ENCODE peak calls at places on chromosomes 2 and 18, in seven cellular contexts. One of them, this sample, is unnamed.

GRCh38 chr2:200300650-200301314 is 5.7 kb upstream of the SPATS2L start:
- DNase-seq in small intestine: no peak
- DNase-seq in tibial artery: no peak
- DNase-seq in uterus: no peak
- DNase-seq in fibroblast of lung: peak; percentile 75
- DNase-seq in body of pancreas: no peak
- DNase-seq in CD4-positive, alpha-beta T cell: no peak
- DNase-seq in this sample: no peak

GRCh38 chr2:39411186-39411944 is 25.7 kb downstream of the MAP4K3 start:
- DNase-seq in small intestine: peak; percentile 62
- DNase-seq in tibial artery: no peak
- DNase-seq in uterus: no peak
- DNase-seq in fibroblast of lung: peak; percentile 88
- DNase-seq in body of pancreas: no peak
- DNase-seq in CD4-positive, alpha-beta T cell: no peak
- DNase-seq in this sample: no peak

GRCh38 chr2:71780162-71780561 is 326.8 kb downstream of the DYSF start:
- DNase-seq in small intestine: no peak
- DNase-seq in tibial artery: no peak
- DNase-seq in uterus: no peak
- DNase-seq in fibroblast of lung: no peak
- DNase-seq in body of pancreas: no peak
- DNase-seq in CD4-positive, alpha-beta T cell: no peak
- DNase-seq in this sample: no peak

GRCh38 chr2:84481702-84482101 is 22.6 kb upstream of the SUCLG1 start:
- DNase-seq in small intestine: no peak
- DNase-seq in tibial artery: no peak
- DNase-seq in uterus: no peak
- DNase-seq in fibroblast of lung: peak; percentile 42
- DNase-seq in body of pancreas: no peak
- DNase-seq in CD4-positive, alpha-beta T cell: peak; percentile 8
- DNase-seq in this sample: no peak

GRCh38 chr18:62832282-62832681 is 116.9 kb downstream of the PHLPP1 start:
- DNase-seq in small intestine: no peak
- DNase-seq in tibial artery: no peak
- DNase-seq in uterus: no peak
- DNase-seq in fibroblast of lung: no peak
- DNase-seq in body of pancreas: no peak
- DNase-seq in CD4-positive, alpha-beta T cell: no peak
- DNase-seq in this sample: no peak

GRCh38 chr2:236177967-236178909 is 10.1 kb upstream of the GBX2 start:
- DNase-seq in small intestine: peak; percentile 46
- DNase-seq in tibial artery: peak; percentile 45
- DNase-seq in uterus: no peak
- DNase-seq in fibroblast of lung: peak; percentile 47
- DNase-seq in body of pancreas: peak; percentile 47
- DNase-seq in CD4-positive, alpha-beta T cell: no peak
- DNase-seq in this sample: peak; percentile 41

GRCh38 chr2:62787381-62787780 is 81.9 kb downstream of the EHBP1 start:
- DNase-seq in small intestine: peak; percentile 46
- DNase-seq in tibial artery: no peak
- DNase-seq in uterus: no peak
- DNase-seq in fibroblast of lung: peak; percentile 74
- DNase-seq in body of pancreas: no peak
- DNase-seq in CD4-positive, alpha-beta T cell: no peak
- DNase-seq in this sample: no peak

GRCh38 chr18:46542545-46542944 is 114.5 kb downstream of the LOXHD1 start:
- DNase-seq in small intestine: no peak
- DNase-seq in tibial artery: no peak
- DNase-seq in uterus: no peak
- DNase-seq in fibroblast of lung: no peak
- DNase-seq in body of pancreas: no peak
- DNase-seq in CD4-positive, alpha-beta T cell: no peak
- DNase-seq in this sample: no peak

GRCh38 chr2:222722327-222722946 is 51.0 kb downstream of the MOGAT1 start:
- DNase-seq in small intestine: no peak
- DNase-seq in tibial artery: no peak
- DNase-seq in uterus: no peak
- DNase-seq in fibroblast of lung: peak; percentile 79
- DNase-seq in body of pancreas: no peak
- DNase-seq in CD4-positive, alpha-beta T cell: no peak
- DNase-seq in this sample: no peak

GRCh38 chr2:234191819-234192407 is 141.4 kb downstream of the SPP2 start:
- DNase-seq in small intestine: no peak
- DNase-seq in tibial artery: no peak
- DNase-seq in uterus: no peak
- DNase-seq in fibroblast of lung: peak; percentile 19
- DNase-seq in body of pancreas: no peak
- DNase-seq in CD4-positive, alpha-beta T cell: no peak
- DNase-seq in this sample: no peak

GRCh38 chr18:14971461-14972185 is 223.7 kb downstream of the ANKRD30B start:
- DNase-seq in small intestine: no peak
- DNase-seq in tibial artery: no peak
- DNase-seq in uterus: no peak
- DNase-seq in fibroblast of lung: peak; percentile 20
- DNase-seq in body of pancreas: no peak
- DNase-seq in CD4-positive, alpha-beta T cell: no peak
- DNase-seq in this sample: no peak

GRCh38 chr18:73901151-73901550 is 246.5 kb downstream of the FBXO15 start:
- DNase-seq in small intestine: no peak
- DNase-seq in tibial artery: no peak
- DNase-seq in uterus: no peak
- DNase-seq in fibroblast of lung: no peak
- DNase-seq in body of pancreas: no peak
- DNase-seq in CD4-positive, alpha-beta T cell: no peak
- DNase-seq in this sample: no peak

GRCh38 chr2:104091894-104092293 is 762.0 kb upstream of the POU3F3 start:
- DNase-seq in small intestine: no peak
- DNase-seq in tibial artery: no peak
- DNase-seq in uterus: no peak
- DNase-seq in fibroblast of lung: no peak
- DNase-seq in body of pancreas: no peak
- DNase-seq in CD4-positive, alpha-beta T cell: no peak
- DNase-seq in this sample: no peak

GRCh38 chr2:31729442-31730092 is 148.8 kb upstream of the SRD5A2 start:
- DNase-seq in small intestine: peak; percentile 30
- DNase-seq in tibial artery: no peak
- DNase-seq in uterus: no peak
- DNase-seq in fibroblast of lung: peak; percentile 5
- DNase-seq in body of pancreas: no peak
- DNase-seq in CD4-positive, alpha-beta T cell: no peak
- DNase-seq in this sample: no peak

GRCh38 chr18:37937287-37937686 is 371.7 kb upstream of the CELF4 start:
- DNase-seq in small intestine: no peak
- DNase-seq in tibial artery: no peak
- DNase-seq in uterus: no peak
- DNase-seq in fibroblast of lung: no peak
- DNase-seq in body of pancreas: no peak
- DNase-seq in CD4-positive, alpha-beta T cell: no peak
- DNase-seq in this sample: no peak

GRCh38 chr2:8003462-8004075 is 678.3 kb upstream of the ID2 start:
- DNase-seq in small intestine: no peak
- DNase-seq in tibial artery: peak; percentile 83
- DNase-seq in uterus: peak; percentile 65
- DNase-seq in fibroblast of lung: peak; percentile 78
- DNase-seq in body of pancreas: peak; percentile 13
- DNase-seq in CD4-positive, alpha-beta T cell: no peak
- DNase-seq in this sample: peak; percentile 53

GRCh38 chr2:62577994-62578836 is 72.2 kb upstream of the TMEM17 start:
- DNase-seq in small intestine: no peak
- DNase-seq in tibial artery: no peak
- DNase-seq in uterus: no peak
- DNase-seq in fibroblast of lung: peak; percentile 81
- DNase-seq in body of pancreas: peak; percentile 40
- DNase-seq in CD4-positive, alpha-beta T cell: no peak
- DNase-seq in this sample: no peak

GRCh38 chr2:150570712-150571111 is 83.2 kb upstream of the RND3 start:
- DNase-seq in small intestine: no peak
- DNase-seq in tibial artery: no peak
- DNase-seq in uterus: no peak
- DNase-seq in fibroblast of lung: peak; percentile 87
- DNase-seq in body of pancreas: no peak
- DNase-seq in CD4-positive, alpha-beta T cell: no peak
- DNase-seq in this sample: no peak

GRCh38 chr18:36175481-36175880 is 11.8 kb upstream of the MOCOS start:
- DNase-seq in small intestine: no peak
- DNase-seq in tibial artery: no peak
- DNase-seq in uterus: no peak
- DNase-seq in fibroblast of lung: no peak
- DNase-seq in body of pancreas: no peak
- DNase-seq in CD4-positive, alpha-beta T cell: no peak
- DNase-seq in this sample: no peak

GRCh38 chr2:158781562-158781961 is 13.6 kb upstream of the DAPL1 start:
- DNase-seq in small intestine: peak; percentile 27
- DNase-seq in tibial artery: no peak
- DNase-seq in uterus: peak; percentile 22
- DNase-seq in fibroblast of lung: peak; percentile 45
- DNase-seq in body of pancreas: no peak
- DNase-seq in CD4-positive, alpha-beta T cell: no peak
- DNase-seq in this sample: no peak

GRCh38 chr2:105257981-105258380 is 16.4 kb downstream of the GPR45 start:
- DNase-seq in small intestine: no peak
- DNase-seq in tibial artery: no peak
- DNase-seq in uterus: no peak
- DNase-seq in fibroblast of lung: no peak
- DNase-seq in body of pancreas: no peak
- DNase-seq in CD4-positive, alpha-beta T cell: no peak
- DNase-seq in this sample: no peak

GRCh38 chr2:28161466-28161865 is 231.2 kb upstream of the FOSL2 start:
- DNase-seq in small intestine: no peak
- DNase-seq in tibial artery: no peak
- DNase-seq in uterus: no peak
- DNase-seq in fibroblast of lung: peak; percentile 73
- DNase-seq in body of pancreas: no peak
- DNase-seq in CD4-positive, alpha-beta T cell: no peak
- DNase-seq in this sample: no peak

GRCh38 chr2:52113338-52113737 is 1081.4 kb upstream of the NRXN1 start:
- DNase-seq in small intestine: no peak
- DNase-seq in tibial artery: no peak
- DNase-seq in uterus: no peak
- DNase-seq in fibroblast of lung: peak; percentile 80
- DNase-seq in body of pancreas: no peak
- DNase-seq in CD4-positive, alpha-beta T cell: no peak
- DNase-seq in this sample: no peak

GRCh38 chr18:12652861-12653401 is 5.0 kb downstream of the SPIRE1 start:
- DNase-seq in small intestine: no peak
- DNase-seq in tibial artery: no peak
- DNase-seq in uterus: no peak
- DNase-seq in fibroblast of lung: peak; percentile 71
- DNase-seq in body of pancreas: no peak
- DNase-seq in CD4-positive, alpha-beta T cell: no peak
- DNase-seq in this sample: no peak

GRCh38 chr2:174788291-174788929 is 24.1 kb upstream of the CHRNA1 start:
- DNase-seq in small intestine: no peak
- DNase-seq in tibial artery: no peak
- DNase-seq in uterus: no peak
- DNase-seq in fibroblast of lung: peak; percentile 66
- DNase-seq in body of pancreas: no peak
- DNase-seq in CD4-positive, alpha-beta T cell: no peak
- DNase-seq in this sample: no peak
- H3K27ac ChIP-seq in small intestine: no peak overlapping the region
- H3K27ac ChIP-seq in tibial artery: no peak overlapping the region
- H3K27ac ChIP-seq in uterus: no peak overlapping the region
- H3K27ac ChIP-seq in fibroblast of lung: peak overlapping the region; percentile 94
- H3K27ac ChIP-seq in body of pancreas: no peak overlapping the region
- H3K27ac ChIP-seq in CD4-positive, alpha-beta T cell: no peak overlapping the region
- H3K27ac ChIP-seq in this sample: no peak overlapping the region

GRCh38 chr2:119528036-119528435 is 3.8 kb upstream of the SCTR start:
- DNase-seq in small intestine: no peak
- DNase-seq in tibial artery: no peak
- DNase-seq in uterus: no peak
- DNase-seq in fibroblast of lung: no peak
- DNase-seq in body of pancreas: no peak
- DNase-seq in CD4-positive, alpha-beta T cell: no peak
- DNase-seq in this sample: no peak
- H3K27me3 ChIP-seq in small intestine: no peaks in the 10 kb centered on the region
- H3K27me3 ChIP-seq in tibial artery: no peaks in the 10 kb centered on the region
- H3K27me3 ChIP-seq in uterus: peaks cover 5% of the 10 kb centered on the region
- H3K27me3 ChIP-seq in fibroblast of lung: peaks cover 17% of the 10 kb centered on the region
- H3K27me3 ChIP-seq in body of pancreas: no peaks in the 10 kb centered on the region
- H3K27me3 ChIP-seq in CD4-positive, alpha-beta T cell: peaks cover 28% of the 10 kb centered on the region
- H3K27me3 ChIP-seq in this sample: peaks cover 19% of the 10 kb centered on the region

GRCh38 chr2:219042750-219043149 is 1.4 kb upstream of the CFAP65 start:
- DNase-seq in small intestine: peak; percentile 80
- DNase-seq in tibial artery: no peak
- DNase-seq in uterus: no peak
- DNase-seq in fibroblast of lung: no peak
- DNase-seq in body of pancreas: no peak
- DNase-seq in CD4-positive, alpha-beta T cell: no peak
- DNase-seq in this sample: no peak
- H3K27ac ChIP-seq in small intestine: no peak overlapping the region
- H3K27ac ChIP-seq in tibial artery: no peak overlapping the region
- H3K27ac ChIP-seq in uterus: no peak overlapping the region
- H3K27ac ChIP-seq in fibroblast of lung: no peak overlapping the region
- H3K27ac ChIP-seq in body of pancreas: no peak overlapping the region
- H3K27ac ChIP-seq in CD4-positive, alpha-beta T cell: no peak overlapping the region
- H3K27ac ChIP-seq in this sample: no peak overlapping the region

DNA sequence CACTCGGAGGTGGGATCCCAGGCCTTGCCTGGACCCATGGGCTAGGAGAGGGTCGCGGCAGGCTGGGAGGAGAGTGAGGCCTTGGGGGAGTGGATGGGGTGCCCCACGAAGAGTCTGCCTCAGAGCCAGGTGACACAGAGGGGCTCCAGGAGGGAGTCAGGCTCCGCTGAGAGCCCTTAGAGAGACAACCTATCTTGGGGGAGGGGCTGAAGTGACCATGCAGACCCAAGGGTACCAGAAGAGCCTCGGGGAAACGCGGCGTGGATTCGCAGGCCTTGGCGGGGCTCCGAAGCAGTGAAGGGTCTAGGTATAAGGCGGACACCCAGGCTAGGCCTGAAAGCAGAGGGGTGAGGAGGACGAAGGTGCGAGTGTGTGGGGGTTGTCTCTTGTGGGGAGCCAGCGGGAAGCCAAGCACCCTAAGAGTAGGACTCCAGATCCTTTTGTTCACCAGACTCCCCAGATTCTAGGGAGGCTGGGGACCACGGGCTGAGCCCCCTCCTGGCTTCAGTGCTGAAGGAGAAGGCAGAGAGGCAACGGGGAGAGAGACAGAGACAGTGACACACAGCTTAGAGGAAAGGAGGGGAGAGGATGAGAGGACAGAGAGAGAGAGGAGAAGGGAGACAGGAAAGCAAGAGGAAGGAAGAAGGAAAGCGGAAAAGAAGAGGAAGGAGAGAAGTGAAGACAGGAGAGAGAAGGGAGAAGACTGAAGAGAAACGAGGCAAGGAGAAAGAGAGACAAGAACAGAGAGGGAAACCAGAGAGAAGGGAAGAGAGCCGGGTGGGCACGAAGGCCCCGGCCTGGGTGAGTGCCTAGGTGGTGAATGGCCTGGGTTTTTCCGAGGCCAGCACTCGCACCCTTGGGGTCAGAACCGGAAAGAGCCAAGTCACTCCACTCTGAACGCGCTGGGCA is 1.1 kb upstream of the HOXD11 start:
- DNase-seq in small intestine: no peak
- DNase-seq in tibial artery: no peak
- DNase-seq in uterus: peak; percentile 50
- DNase-seq in fibroblast of lung: no peak
- DNase-seq in body of pancreas: no peak
- DNase-seq in CD4-positive, alpha-beta T cell: no peak
- DNase-seq in this sample: no peak
- H3K27me3 ChIP-seq in small intestine: peaks cover 9% of the 10 kb centered on the region
- H3K27me3 ChIP-seq in tibial artery: peaks cover 15% of the 10 kb centered on the region
- H3K27me3 ChIP-seq in uterus: no peaks in the 10 kb centered on the region
- H3K27me3 ChIP-seq in fibroblast of lung: peaks cover 75% of the 10 kb centered on the region
- H3K27me3 ChIP-seq in body of pancreas: no peaks in the 10 kb centered on the region
- H3K27me3 ChIP-seq in CD4-positive, alpha-beta T cell: peaks cover 93% of the 10 kb centered on the region
- H3K27me3 ChIP-seq in this sample: peaks cover 92% of the 10 kb centered on the region

This sample was measured in gastrocnemius medialis.